ENCODE peak calls at places on chromosome 12, in four cellular contexts. K is lower lobe of right lung; J is CD4-positive, alpha-beta T cell; C is ACHN. V is an unnamed sample.

GRCh38 chr12:65501093-65501621 is 222.7 kb downstream of the MSRB3 start:
- DNase-seq in K (peak), J (no peak), C (no peak), V (no peak)

GRCh38 chr12:108335349-108336119 is 3.6 kb downstream of the CMKLR1 start:
- DNase-seq in K (no peak), J (no peak), C (no peak), V (no peak)

GRCh38 chr12:108642899-108643654 is 9.4 kb upstream of the SELPLG start:
- DNase-seq in K (no peak), J (no peak), C (no peak), V (no peak)

GRCh38 chr12:52865090-52865944 is 16.5 kb upstream of the KRT78 start:
- DNase-seq in K (peak), J (no peak), C (peak), V (peak)

GRCh38 chr12:1360812-1361211 is 233.6 kb downstream of the FBXL14 start:
- DNase-seq in K (no peak), J (no peak), C (peak), V (no peak)

GRCh38 chr12:47033081-47033480 is 46.3 kb upstream of the PCED1B start:
- DNase-seq in K (peak), J (no peak), C (peak), V (peak)

GRCh38 chr12:47965581-47965980 is 2.2 kb downstream of the TMEM106C start:
- DNase-seq in K (no peak), J (no peak), C (no peak), V (no peak)

GRCh38 chr12:18747960-18748359 is 10.0 kb downstream of the CAPZA3 start:
- DNase-seq in K (no peak), J (no peak), C (peak), V (peak)

GRCh38 chr12:54417712-54418440 is 1.2 kb downstream of the ITGA5 start:
- DNase-seq in K (no peak), J (no peak), C (peak), V (no peak)

GRCh38 chr12:87768884-87769283 is 260.3 kb downstream of the C12orf50 start:
- DNase-seq in K (no peak), J (no peak), C (no peak), V (no peak)

GRCh38 chr12:52259850-52260249 is 14.6 kb upstream of the KRT86 start:
- DNase-seq in K (peak), J (no peak), C (no peak), V (no peak)

GRCh38 chr12:58117667-58118066 is 176.3 kb downstream of the ATP23 start:
- DNase-seq in K (no peak), J (no peak), C (no peak), V (no peak)

GRCh38 chr12:15688838-15689237 is 100.3 kb downstream of the EPS8 start:
- DNase-seq in K (peak), J (no peak), C (peak), V (peak)

GRCh38 chr12:10406725-10407124 is 2.8 kb downstream of the KLRC4 start:
- DNase-seq in K (no peak), J (no peak), C (no peak), V (no peak)

GRCh38 chr12:116520801-116521471 is 38.2 kb upstream of the MAP1LC3B2 start:
- DNase-seq in K (no peak), J (no peak), C (peak), V (no peak)

GRCh38 chr12:4027412-4027811 is 154.2 kb upstream of the PARP11 start:
- DNase-seq in K (peak), J (peak), C (peak), V (no peak)

GRCh38 chr12:3127832-3128231 is 50.7 kb downstream of the TSPAN9 start:
- DNase-seq in K (no peak), J (no peak), C (no peak), V (no peak)

GRCh38 chr12:131736807-131737484 is 26.1 kb downstream of the SFSWAP start:
- DNase-seq in K (peak), J (no peak), C (peak), V (peak)

GRCh38 chr12:59431266-59431665 is 164.6 kb upstream of the SLC16A7 start:
- DNase-seq in K (no peak), J (no peak), C (peak), V (no peak)

GRCh38 chr12:46260913-46261476 is 7.8 kb downstream of the SLC38A1 start:
- DNase-seq in K (no peak), J (no peak), C (no peak), V (peak)

GRCh38 chr12:80807640-80808288 is 91.1 kb downstream of the MYF5 start:
- DNase-seq in K (no peak), J (no peak), C (no peak), V (no peak)

GRCh38 chr12:132514216-132514820 is 24.4 kb downstream of the FBRSL1 start:
- DNase-seq in K (no peak), J (no peak), C (no peak), V (no peak)

GRCh38 chr12:10661338-10661737 is 12.5 kb downstream of the STYK1 start:
- DNase-seq in K (no peak), J (no peak), C (no peak), V (no peak)

GRCh38 chr12:89980236-89980635 is 271.6 kb upstream of the ATP2B1 start:
- DNase-seq in K (no peak), J (no peak), C (no peak), V (no peak)

GRCh38 chr12:64968989-64969819 is 144.8 kb downstream of the TBC1D30 start:
- DNase-seq in K (no peak), J (no peak), C (peak), V (peak)

GRCh38 chr12:121711925-121712461 is 559 bp upstream of the TMEM120B start:
- DNase-seq in K (peak), J (peak), C (no peak), V (no peak)

GRCh38 chr12:6552140-6552551 is 3.7 kb downstream of the IFFO1 start:
- DNase-seq in K (no peak), J (no peak), C (no peak), V (no peak)

GRCh38 chr12:92208613-92209121 is 63.0 kb upstream of the BTG1 start:
- DNase-seq in K (no peak), J (peak), C (no peak), V (no peak)

GRCh38 chr12:103667129-103667528 is 80.1 kb downstream of the STAB2 start:
- DNase-seq in K (no peak), J (no peak), C (no peak), V (no peak)

GRCh38 chr12:62802981-62803380 is 132.0 kb downstream of the PPM1H start:
- DNase-seq in K (no peak), J (no peak), C (no peak), V (no peak)

GRCh38 chr12:100857971-100858370 is 63.4 kb downstream of the ANO4 start:
- DNase-seq in K (no peak), J (no peak), C (no peak), V (no peak)

GRCh38 chr12:6938353-6939186 is 5.0 kb upstream of the RNU7-1 start:
- DNase-seq in K (no peak), J (no peak), C (no peak), V (no peak)

GRCh38 chr12:57000393-57000792 is 6.0 kb downstream of the ZBTB39 start:
- DNase-seq in K (no peak), J (no peak), C (peak), V (no peak)

GRCh38 chr12:22598763-22599161 is 26.2 kb upstream of the ETNK1 start:
- DNase-seq in K (no peak), J (no peak), C (peak), V (no peak)

GRCh38 chr12:118922405-118922804 is 58.9 kb upstream of the SRRM4 start:
- DNase-seq in K (no peak), J (no peak), C (peak), V (no peak)

GRCh38 chr12:95118138-95118787 is 44.8 kb upstream of the NR2C1 start:
- DNase-seq in K (no peak), J (no peak), C (peak), V (peak)

GRCh38 chr12:89856431-89856830 is 147.8 kb upstream of the ATP2B1 start:
- DNase-seq in K (no peak), J (no peak), C (no peak), V (no peak)